ENCODE peak calls at places on chromosomes 1 and 21, in ten cellular contexts. One of them, this sample, is unnamed.

GRCh38 chr1:162656266-162656665 is 24.0 kb downstream of the DDR2 start:
- DNase-seq in thoracic aorta: no peak
- DNase-seq in colonic mucosa: no peak
- DNase-seq in cardiac muscle cell: no peak
- DNase-seq in astrocyte: no peak
- DNase-seq in aorta: no peak
- DNase-seq in adrenal gland: no peak
- DNase-seq in neural progenitor cell: no peak
- DNase-seq in MM.1S: no peak
- DNase-seq in A549: no peak
- DNase-seq in this sample: no peak

GRCh38 chr1:201999625-202000238 is 10.7 kb upstream of the ELF3 start:
- DNase-seq in thoracic aorta: no peak
- DNase-seq in colonic mucosa: no peak
- DNase-seq in cardiac muscle cell: peak; percentile 78
- DNase-seq in astrocyte: no peak
- DNase-seq in aorta: no peak
- DNase-seq in adrenal gland: no peak
- DNase-seq in neural progenitor cell: peak; percentile 74
- DNase-seq in MM.1S: peak; percentile 61
- DNase-seq in A549: peak; percentile 83
- DNase-seq in this sample: peak; percentile 33

GRCh38 chr1:42518894-42519293 is 55.8 kb downstream of the CCDC30 start:
- DNase-seq in thoracic aorta: no peak
- DNase-seq in colonic mucosa: no peak
- DNase-seq in cardiac muscle cell: no peak
- DNase-seq in astrocyte: no peak
- DNase-seq in aorta: no peak
- DNase-seq in adrenal gland: no peak
- DNase-seq in neural progenitor cell: no peak
- DNase-seq in MM.1S: no peak
- DNase-seq in A549: no peak
- DNase-seq in this sample: peak; percentile 9

GRCh38 chr1:55896210-55896609 is 681.0 kb upstream of the USP24 start:
- DNase-seq in thoracic aorta: no peak
- DNase-seq in colonic mucosa: no peak
- DNase-seq in cardiac muscle cell: no peak
- DNase-seq in astrocyte: no peak
- DNase-seq in aorta: no peak
- DNase-seq in adrenal gland: no peak
- DNase-seq in neural progenitor cell: no peak
- DNase-seq in MM.1S: no peak
- DNase-seq in A549: no peak
- DNase-seq in this sample: no peak

GRCh38 chr21:17045214-17045835 is 467.5 kb upstream of the CXADR start:
- DNase-seq in thoracic aorta: no peak
- DNase-seq in colonic mucosa: no peak
- DNase-seq in cardiac muscle cell: peak; percentile 48
- DNase-seq in astrocyte: peak; percentile 19
- DNase-seq in aorta: no peak
- DNase-seq in adrenal gland: no peak
- DNase-seq in neural progenitor cell: no peak
- DNase-seq in MM.1S: peak; percentile 17
- DNase-seq in A549: peak; percentile 7
- DNase-seq in this sample: peak; percentile 27

GRCh38 chr1:63674238-63674864 is 81.1 kb downstream of the PGM1 start:
- DNase-seq in thoracic aorta: peak; percentile 50
- DNase-seq in colonic mucosa: peak; percentile 84
- DNase-seq in cardiac muscle cell: peak; percentile 82
- DNase-seq in astrocyte: peak; percentile 92
- DNase-seq in aorta: peak; percentile 87
- DNase-seq in adrenal gland: peak; percentile 72
- DNase-seq in neural progenitor cell: peak; percentile 81
- DNase-seq in MM.1S: peak; percentile 46
- DNase-seq in A549: peak; percentile 84
- DNase-seq in this sample: peak; percentile 97

GRCh38 chr1:89451011-89451410 is 73.6 kb upstream of the LRRC8B start:
- DNase-seq in thoracic aorta: no peak
- DNase-seq in colonic mucosa: no peak
- DNase-seq in cardiac muscle cell: no peak
- DNase-seq in astrocyte: peak; percentile 75
- DNase-seq in aorta: no peak
- DNase-seq in adrenal gland: no peak
- DNase-seq in neural progenitor cell: no peak
- DNase-seq in MM.1S: peak; percentile 18
- DNase-seq in A549: no peak
- DNase-seq in this sample: peak; percentile 75

GRCh38 chr1:92299477-92300125 is 742 bp downstream of the RPAP2 start:
- DNase-seq in thoracic aorta: no peak
- DNase-seq in colonic mucosa: no peak
- DNase-seq in cardiac muscle cell: no peak
- DNase-seq in astrocyte: no peak
- DNase-seq in aorta: no peak
- DNase-seq in adrenal gland: no peak
- DNase-seq in neural progenitor cell: no peak
- DNase-seq in MM.1S: no peak
- DNase-seq in A549: no peak
- DNase-seq in this sample: peak; percentile 21

GRCh38 chr21:38712076-38712475 is 93.7 kb upstream of the ETS2 start:
- DNase-seq in thoracic aorta: no peak
- DNase-seq in colonic mucosa: peak; percentile 56
- DNase-seq in cardiac muscle cell: peak; percentile 48
- DNase-seq in astrocyte: peak; percentile 21
- DNase-seq in aorta: no peak
- DNase-seq in adrenal gland: no peak
- DNase-seq in neural progenitor cell: peak; percentile 64
- DNase-seq in MM.1S: no peak
- DNase-seq in A549: peak; percentile 58
- DNase-seq in this sample: peak; percentile 36

GRCh38 chr1:234529095-234529494 is 50.1 kb upstream of the TARBP1 start:
- DNase-seq in thoracic aorta: no peak
- DNase-seq in colonic mucosa: no peak
- DNase-seq in cardiac muscle cell: no peak
- DNase-seq in astrocyte: no peak
- DNase-seq in aorta: no peak
- DNase-seq in adrenal gland: no peak
- DNase-seq in neural progenitor cell: no peak
- DNase-seq in MM.1S: no peak
- DNase-seq in A549: no peak
- DNase-seq in this sample: no peak

GRCh38 chr1:234525156-234525774 is 46.3 kb upstream of the TARBP1 start:
- DNase-seq in thoracic aorta: no peak
- DNase-seq in colonic mucosa: no peak
- DNase-seq in cardiac muscle cell: no peak
- DNase-seq in astrocyte: no peak
- DNase-seq in aorta: no peak
- DNase-seq in adrenal gland: no peak
- DNase-seq in neural progenitor cell: no peak
- DNase-seq in MM.1S: no peak
- DNase-seq in A549: no peak
- DNase-seq in this sample: no peak

GRCh38 chr1:234529661-234530237 is 50.8 kb upstream of the TARBP1 start:
- DNase-seq in thoracic aorta: no peak
- DNase-seq in colonic mucosa: no peak
- DNase-seq in cardiac muscle cell: no peak
- DNase-seq in astrocyte: peak; percentile 66
- DNase-seq in aorta: no peak
- DNase-seq in adrenal gland: no peak
- DNase-seq in neural progenitor cell: no peak
- DNase-seq in MM.1S: no peak
- DNase-seq in A549: no peak
- DNase-seq in this sample: no peak

GRCh38 chr1:234528073-234528865 is 49.3 kb upstream of the TARBP1 start:
- DNase-seq in thoracic aorta: no peak
- DNase-seq in colonic mucosa: no peak
- DNase-seq in cardiac muscle cell: no peak
- DNase-seq in astrocyte: no peak
- DNase-seq in aorta: no peak
- DNase-seq in adrenal gland: no peak
- DNase-seq in neural progenitor cell: no peak
- DNase-seq in MM.1S: no peak
- DNase-seq in A549: no peak
- DNase-seq in this sample: no peak

GRCh38 chr1:234527346-234527745 is 48.4 kb upstream of the TARBP1 start:
- DNase-seq in thoracic aorta: no peak
- DNase-seq in colonic mucosa: no peak
- DNase-seq in cardiac muscle cell: no peak
- DNase-seq in astrocyte: no peak
- DNase-seq in aorta: no peak
- DNase-seq in adrenal gland: no peak
- DNase-seq in neural progenitor cell: no peak
- DNase-seq in MM.1S: no peak
- DNase-seq in A549: no peak
- DNase-seq in this sample: no peak
- H3K4me1 ChIP-seq in thoracic aorta: peaks cover 33% of the 10 kb centered on the region
- H3K4me1 ChIP-seq in colonic mucosa: peaks cover 2% of the 10 kb centered on the region
- H3K4me1 ChIP-seq in cardiac muscle cell: peaks cover 40% of the 10 kb centered on the region
- H3K4me1 ChIP-seq in astrocyte: peaks cover 39% of the 10 kb centered on the region
- H3K4me1 ChIP-seq in aorta: peaks cover 2% of the 10 kb centered on the region
- H3K4me1 ChIP-seq in adrenal gland: peaks cover 49% of the 10 kb centered on the region
- H3K4me1 ChIP-seq in neural progenitor cell: peaks cover 42% of the 10 kb centered on the region
- H3K4me1 ChIP-seq in MM.1S: peaks cover 19% of the 10 kb centered on the region
- H3K4me1 ChIP-seq in A549: peaks cover 26% of the 10 kb centered on the region
- H3K4me1 ChIP-seq in this sample: peaks cover 17% of the 10 kb centered on the region

GRCh38 chr1:3188150-3188971 is 119.4 kb downstream of the PRDM16 start:
- DNase-seq in thoracic aorta: no peak
- DNase-seq in colonic mucosa: no peak
- DNase-seq in cardiac muscle cell: no peak
- DNase-seq in astrocyte: no peak
- DNase-seq in aorta: no peak
- DNase-seq in adrenal gland: no peak
- DNase-seq in neural progenitor cell: no peak
- DNase-seq in MM.1S: no peak
- DNase-seq in A549: no peak
- DNase-seq in this sample: no peak
- H3K9me3 ChIP-seq in thoracic aorta: no peaks in the 10 kb centered on the region
- H3K9me3 ChIP-seq in colonic mucosa: no peaks in the 10 kb centered on the region
- H3K9me3 ChIP-seq in cardiac muscle cell: peaks cover 2% of the 10 kb centered on the region
- H3K9me3 ChIP-seq in astrocyte: peaks cover 9% of the 10 kb centered on the region
- H3K9me3 ChIP-seq in aorta: no peaks in the 10 kb centered on the region
- H3K9me3 ChIP-seq in adrenal gland: no peaks in the 10 kb centered on the region
- H3K9me3 ChIP-seq in neural progenitor cell: no peaks in the 10 kb centered on the region
- H3K9me3 ChIP-seq in MM.1S: no peaks in the 10 kb centered on the region
- H3K9me3 ChIP-seq in A549: no peaks in the 10 kb centered on the region
- H3K9me3 ChIP-seq in this sample: no peaks in the 10 kb centered on the region

DNA sequence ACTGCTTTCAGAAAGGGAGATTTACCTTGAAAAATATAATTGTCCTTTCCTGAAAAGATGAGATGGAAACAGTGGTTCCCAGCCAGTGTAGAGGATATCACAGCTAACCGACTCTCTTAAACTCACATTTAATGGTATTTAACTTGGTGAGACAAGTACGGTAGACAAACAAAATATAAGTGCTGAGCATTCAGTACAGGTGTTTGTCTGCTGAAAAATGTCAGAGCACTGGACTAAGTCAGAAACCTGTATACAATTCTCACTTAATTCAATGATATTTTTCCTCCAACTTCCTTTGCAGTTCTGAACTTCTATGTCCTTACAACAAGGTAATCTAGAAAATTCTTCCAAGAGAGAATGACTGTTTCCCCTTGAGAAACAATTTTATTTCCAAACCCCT is at the start of gene LCE1B:
- DNase-seq in thoracic aorta: no peak
- DNase-seq in colonic mucosa: no peak
- DNase-seq in cardiac muscle cell: no peak
- DNase-seq in astrocyte: no peak
- DNase-seq in aorta: no peak
- DNase-seq in adrenal gland: no peak
- DNase-seq in neural progenitor cell: no peak
- DNase-seq in MM.1S: no peak
- DNase-seq in A549: no peak
- DNase-seq in this sample: no peak
- H3K4me1 ChIP-seq in thoracic aorta: no peaks in the 10 kb centered on the region
- H3K4me1 ChIP-seq in colonic mucosa: no peaks in the 10 kb centered on the region
- H3K4me1 ChIP-seq in cardiac muscle cell: no peaks in the 10 kb centered on the region
- H3K4me1 ChIP-seq in astrocyte: no peaks in the 10 kb centered on the region
- H3K4me1 ChIP-seq in aorta: no peaks in the 10 kb centered on the region
- H3K4me1 ChIP-seq in adrenal gland: no peaks in the 10 kb centered on the region
- H3K4me1 ChIP-seq in neural progenitor cell: no peaks in the 10 kb centered on the region
- H3K4me1 ChIP-seq in MM.1S: no peaks in the 10 kb centered on the region
- H3K4me1 ChIP-seq in A549: no peaks in the 10 kb centered on the region
- H3K4me1 ChIP-seq in this sample: no peaks in the 10 kb centered on the region

GRCh38 chr1:228243093-228243492 is 35.2 kb downstream of the OBSCN start:
- DNase-seq in thoracic aorta: no peak
- DNase-seq in colonic mucosa: no peak
- DNase-seq in cardiac muscle cell: no peak
- DNase-seq in astrocyte: no peak
- DNase-seq in aorta: no peak
- DNase-seq in adrenal gland: no peak
- DNase-seq in neural progenitor cell: no peak
- DNase-seq in MM.1S: no peak
- DNase-seq in A549: no peak
- DNase-seq in this sample: no peak
- H3K9me3 ChIP-seq in thoracic aorta: peaks cover 28% of the 10 kb centered on the region
- H3K9me3 ChIP-seq in colonic mucosa: no peaks in the 10 kb centered on the region
- H3K9me3 ChIP-seq in cardiac muscle cell: no peaks in the 10 kb centered on the region
- H3K9me3 ChIP-seq in astrocyte: peaks cover 40% of the 10 kb centered on the region
- H3K9me3 ChIP-seq in aorta: peaks cover 19% of the 10 kb centered on the region
- H3K9me3 ChIP-seq in adrenal gland: no peaks in the 10 kb centered on the region
- H3K9me3 ChIP-seq in neural progenitor cell: peaks cover 15% of the 10 kb centered on the region
- H3K9me3 ChIP-seq in MM.1S: no peaks in the 10 kb centered on the region
- H3K9me3 ChIP-seq in A549: peaks cover 73% of the 10 kb centered on the region
- H3K9me3 ChIP-seq in this sample: peaks cover 2% of the 10 kb centered on the region

DNA sequence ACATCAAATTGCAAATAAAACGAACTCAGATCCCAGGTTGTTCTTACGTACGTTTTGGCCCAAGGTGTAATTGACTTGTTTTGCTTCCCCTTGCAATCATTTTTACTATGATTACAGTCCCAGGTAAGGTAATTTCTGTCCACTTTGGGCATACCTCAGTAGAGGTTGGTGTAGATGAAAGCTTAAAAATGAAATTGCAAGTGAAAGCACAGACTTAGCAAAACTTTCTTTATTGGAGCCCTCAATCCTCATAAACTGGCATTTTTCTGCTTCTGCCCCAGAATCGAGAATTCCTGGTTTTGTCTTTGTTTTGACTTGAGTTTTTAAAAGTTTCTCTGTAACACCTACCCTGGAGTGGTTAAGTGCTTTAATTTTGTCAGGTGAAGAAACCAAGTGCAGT is 9.4 kb downstream of the MRPS6 start:
- DNase-seq in thoracic aorta: no peak
- DNase-seq in colonic mucosa: no peak
- DNase-seq in cardiac muscle cell: no peak
- DNase-seq in astrocyte: no peak
- DNase-seq in aorta: no peak
- DNase-seq in adrenal gland: no peak
- DNase-seq in neural progenitor cell: no peak
- DNase-seq in MM.1S: peak; percentile 50
- DNase-seq in A549: no peak
- DNase-seq in this sample: no peak
- H3K4me1 ChIP-seq in thoracic aorta: peaks cover 13% of the 10 kb centered on the region
- H3K4me1 ChIP-seq in colonic mucosa: peaks cover 11% of the 10 kb centered on the region
- H3K4me1 ChIP-seq in cardiac muscle cell: peaks cover 52% of the 10 kb centered on the region
- H3K4me1 ChIP-seq in astrocyte: peaks cover 4% of the 10 kb centered on the region
- H3K4me1 ChIP-seq in aorta: peaks cover 30% of the 10 kb centered on the region
- H3K4me1 ChIP-seq in adrenal gland: peaks cover 42% of the 10 kb centered on the region
- H3K4me1 ChIP-seq in neural progenitor cell: peaks cover 62% of the 10 kb centered on the region
- H3K4me1 ChIP-seq in MM.1S: peaks cover 15% of the 10 kb centered on the region
- H3K4me1 ChIP-seq in A549: peaks cover 6% of the 10 kb centered on the region
- H3K4me1 ChIP-seq in this sample: no peaks in the 10 kb centered on the region

DNA sequence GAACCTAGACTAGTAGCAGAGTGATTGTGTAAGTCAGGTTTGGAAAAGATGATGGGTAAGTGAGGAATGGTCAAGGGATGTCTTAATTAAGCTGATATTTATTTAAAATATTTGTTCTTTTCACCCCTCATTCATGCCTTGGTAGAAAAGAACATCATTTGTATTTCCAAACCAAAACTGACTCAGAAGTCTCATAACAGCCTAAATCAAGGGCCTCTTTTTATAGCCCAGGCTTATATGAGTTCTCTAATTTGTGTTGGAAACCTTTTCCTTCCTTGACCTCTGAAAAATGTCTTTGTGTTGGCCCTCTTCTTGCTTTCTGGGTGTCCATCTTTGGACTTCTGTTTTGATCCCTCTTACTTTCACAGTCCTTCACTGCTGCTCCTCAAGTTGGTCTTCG is 1428.2 kb downstream of the MRPL39 start:
- DNase-seq in thoracic aorta: no peak
- DNase-seq in colonic mucosa: no peak
- DNase-seq in cardiac muscle cell: no peak
- DNase-seq in astrocyte: no peak
- DNase-seq in aorta: no peak
- DNase-seq in adrenal gland: no peak
- DNase-seq in neural progenitor cell: no peak
- DNase-seq in MM.1S: no peak
- DNase-seq in A549: no peak
- DNase-seq in this sample: no peak
- H3K9me3 ChIP-seq in thoracic aorta: peaks cover 3% of the 10 kb centered on the region
- H3K9me3 ChIP-seq in colonic mucosa: no peaks in the 10 kb centered on the region
- H3K9me3 ChIP-seq in cardiac muscle cell: no peaks in the 10 kb centered on the region
- H3K9me3 ChIP-seq in astrocyte: no peaks in the 10 kb centered on the region
- H3K9me3 ChIP-seq in aorta: no peaks in the 10 kb centered on the region
- H3K9me3 ChIP-seq in adrenal gland: no peaks in the 10 kb centered on the region
- H3K9me3 ChIP-seq in neural progenitor cell: peaks cover 17% of the 10 kb centered on the region
- H3K9me3 ChIP-seq in MM.1S: no peaks in the 10 kb centered on the region
- H3K9me3 ChIP-seq in A549: no peaks in the 10 kb centered on the region
- H3K9me3 ChIP-seq in this sample: no peaks in the 10 kb centered on the region